ENCODE peak calls at places on chromosomes 3 and 15, in nine cellular contexts. H is NCI-H1092, V is type B pancreatic cell, A is esophagus muscularis mucosa, P is DMS153, D is Daoy, Z is AG10803, U is stomach, N is T-helper 17 cell. X is an unnamed sample.

GRCh38 chr3:184399410-184399809 is 19.6 kb downstream of the CHRD start:
- DNase-seq in Z (peak), H (no peak), A (no peak), V (no peak), P (no peak), N (no peak), D (peak), U (no peak), X (no peak)

GRCh38 chr15:40103864-40104271 is 4.8 kb downstream of the BMF start:
- DNase-seq in V (no peak), N (no peak), P (no peak), A (no peak), Z (peak), H (peak), D (no peak), U (no peak), X (no peak)

GRCh38 chr3:53858096-53858741 is 11.9 kb downstream of the IL17RB start:
- DNase-seq in U (no peak), Z (no peak), V (no peak), D (no peak), N (no peak), A (no peak), P (no peak), H (no peak), X (no peak)

GRCh38 chr3:145849115-145849514 is 311.9 kb downstream of the PLOD2 start:
- DNase-seq in P (no peak), A (no peak), H (no peak), V (no peak), U (no peak), D (no peak), N (no peak), Z (no peak), X (no peak)

GRCh38 chr3:139292933-139293664 is 50.7 kb upstream of the MRPS22 start:
- DNase-seq in Z (peak), H (no peak), A (no peak), V (no peak), P (no peak), D (no peak), N (no peak), U (no peak), X (no peak)

GRCh38 chr3:45488581-45488980 is 100.2 kb downstream of the LARS2 start:
- DNase-seq in V (no peak), U (no peak), D (no peak), Z (no peak), A (no peak), H (no peak), P (no peak), N (no peak), X (no peak)

GRCh38 chr15:53046153-53046790 is 256.1 kb upstream of the ONECUT1 start:
- DNase-seq in H (no peak), D (no peak), P (no peak), Z (no peak), V (no peak), A (no peak), N (no peak), U (no peak), X (no peak)

GRCh38 chr3:72488736-72489030 is 359.6 kb downstream of the SHQ1 start:
- DNase-seq in U (no peak), Z (peak), D (peak), H (no peak), P (no peak), N (no peak), V (no peak), A (no peak), X (no peak)

GRCh38 chr15:36903922-36904479 is 196.3 kb downstream of the MEIS2 start:
- DNase-seq in H (no peak), U (no peak), V (no peak), A (no peak), D (no peak), P (no peak), Z (no peak), N (no peak), X (no peak)

GRCh38 chr3:154758109-154758868 is 321.8 kb upstream of the MME start:
- DNase-seq in U (no peak), N (no peak), A (no peak), Z (peak), P (peak), D (no peak), H (no peak), V (no peak), X (no peak)

GRCh38 chr3:149395107-149396089 is 17.9 kb upstream of the TM4SF1 start:
- DNase-seq in P (peak), N (no peak), U (no peak), D (peak), A (no peak), H (peak), V (no peak), Z (no peak), X (no peak)

GRCh38 chr15:69037977-69038376 is 23.5 kb downstream of the NOX5 start:
- DNase-seq in N (no peak), U (no peak), P (no peak), D (no peak), A (no peak), Z (no peak), H (no peak), V (no peak), X (no peak)

GRCh38 chr15:34812369-34812768 is 17.0 kb upstream of the ACTC1 start:
- DNase-seq in H (no peak), D (no peak), U (no peak), A (no peak), Z (peak), P (no peak), V (no peak), N (no peak), X (no peak)

GRCh38 chr15:62758952-62759349 is 283.6 kb upstream of the TPM1 start:
- DNase-seq in D (no peak), A (no peak), U (no peak), P (no peak), Z (no peak), V (no peak), N (no peak), H (no peak), X (no peak)

GRCh38 chr3:2477635-2478034 is 379.0 kb downstream of the CNTN4 start:
- DNase-seq in D (no peak), Z (no peak), U (no peak), H (no peak), A (no peak), V (no peak), N (no peak), P (no peak), X (no peak)

GRCh38 chr15:51536965-51537574 is 85.5 kb downstream of the DMXL2 start:
- DNase-seq in A (no peak), D (peak), V (no peak), P (no peak), H (no peak), Z (peak), N (no peak), U (no peak), X (no peak)

GRCh38 chr3:32349184-32349583 is 42.5 kb upstream of the CMTM7 start:
- DNase-seq in V (no peak), A (no peak), P (no peak), N (no peak), H (no peak), D (no peak), U (no peak), Z (no peak), X (no peak)

GRCh38 chr3:61250784-61251173 is 473 bp downstream of the FHIT start:
- DNase-seq in H (no peak), N (no peak), D (peak), V (no peak), A (no peak), P (no peak), Z (no peak), U (no peak), X (no peak)

GRCh38 chr3:100401674-100402036 is 316 bp downstream of the LNP1 start:
- DNase-seq in U (no peak), V (no peak), A (peak), N (peak), D (peak), H (peak), P (no peak), Z (peak), X (peak)

X was measured in activated gamma-delta T cell.